ENCODE peak calls at places on chromosomes 16 and 17, in six cellular contexts. L, Y, M, X, E and J are unnamed samples.

GRCh38 chr16:86541560-86541959 is 13.5 kb downstream of the MTHFSD start:
- DNase-seq in Y (no peak), M (no peak), X (no peak), E (no peak), L (no peak), J (no peak)

GRCh38 chr17:28124962-28125361 is 82.5 kb downstream of the NLK start:
- DNase-seq in M (no peak), L (no peak), X (no peak), E (no peak), Y (no peak), J (no peak)

GRCh38 chr17:65102788-65103187 is 34.4 kb upstream of the RGS9 start:
- DNase-seq in L (no peak), X (no peak), E (no peak), Y (no peak), M (no peak), J (peak)

GRCh38 chr17:37082985-37083384 is 134.2 kb downstream of the AATF start:
- DNase-seq in M (no peak), L (no peak), Y (no peak), E (no peak), X (no peak), J (no peak)

GRCh38 chr17:332558-333322 is 19.9 kb downstream of the RPH3AL start:
- DNase-seq in L (no peak), E (peak), Y (no peak), M (no peak), X (no peak), J (no peak)

GRCh38 chr17:18380471-18381157 is 3.0 kb downstream of the EVPLL start:
- DNase-seq in E (no peak), X (no peak), L (no peak), Y (no peak), M (no peak), J (no peak)

GRCh38 chr17:8894673-8895578 is 27.5 kb upstream of the PIK3R6 start:
- DNase-seq in X (peak), E (no peak), Y (peak), M (peak), L (peak), J (peak)

GRCh38 chr17:17416007-17416399 is 60.8 kb upstream of the MED9 start:
- DNase-seq in X (no peak), L (peak), Y (peak), E (no peak), M (peak), J (peak)

GRCh38 chr17:8226536-8227237 is 16.3 kb upstream of the AURKB start:
- DNase-seq in L (peak), M (peak), Y (peak), X (peak), E (peak), J (peak)

GRCh38 chr16:48373258-48374050 is 11.8 kb downstream of the SIAH1 start:
- DNase-seq in X (no peak), L (no peak), Y (no peak), M (no peak), E (no peak), J (no peak)

GRCh38 chr16:70612931-70613330 is 33.4 kb upstream of the IL34 start:
- DNase-seq in L (no peak), Y (no peak), X (no peak), E (no peak), M (no peak), J (peak)

GRCh38 chr17:38879878-38880727 is 10.2 kb downstream of the LASP1 start:
- DNase-seq in L (peak), M (peak), X (peak), E (no peak), Y (peak), J (peak)

GRCh38 chr17:66633322-66633965 is 201.5 kb upstream of the CACNG5 start:
- DNase-seq in M (no peak), Y (no peak), X (no peak), L (no peak), E (no peak), J (peak)

GRCh38 chr17:48555616-48556533 is 11.0 kb upstream of the HOXB2 start:
- DNase-seq in Y (peak), M (no peak), L (peak), X (no peak), E (no peak), J (no peak)

GRCh38 chr16:67173808-67174705 is 3.7 kb downstream of the NOL3 start:
- DNase-seq in M (peak), Y (peak), X (peak), L (peak), E (peak), J (peak)

GRCh38 chr16:17414421-17414820 is 56.3 kb downstream of the XYLT1 start:
- DNase-seq in Y (no peak), X (peak), M (no peak), L (no peak), E (no peak), J (peak)

GRCh38 chr16:75702247-75702646 is 986 bp upstream of the DUXB start:
- DNase-seq in L (no peak), X (no peak), E (no peak), M (no peak), Y (no peak), J (peak)

GRCh38 chr16:84396537-84397008 is 28.2 kb downstream of the ATP2C2 start:
- DNase-seq in L (no peak), E (no peak), Y (peak), X (no peak), M (no peak), J (no peak)

GRCh38 chr16:19472487-19472886 is 49.4 kb downstream of the GDE1 start:
- DNase-seq in X (no peak), Y (no peak), M (no peak), L (no peak), E (no peak), J (no peak)

GRCh38 chr17:39209317-39210092 is 9.4 kb downstream of the RPL19 start:
- DNase-seq in X (peak), M (peak), Y (no peak), E (no peak), L (peak), J (peak)

GRCh38 chr16:70687671-70688265 is 1.9 kb upstream of the MTSS2 start:
- DNase-seq in X (no peak), Y (no peak), M (no peak), E (no peak), L (no peak), J (no peak)

GRCh38 chr16:49463529-49463928 is 89.9 kb downstream of the C16orf78 start:
- DNase-seq in Y (no peak), X (peak), L (no peak), M (no peak), E (no peak), J (peak)

GRCh38 chr16:69481901-69482341 is 57.5 kb downstream of the CYB5B start:
- DNase-seq in L (peak), M (peak), X (peak), Y (no peak), E (no peak), J (no peak)

GRCh38 chr17:2797632-2798031 is 1.4 kb downstream of the RAP1GAP2 start:
- DNase-seq in E (peak), M (no peak), X (peak), Y (no peak), L (no peak), J (no peak)

GRCh38 chr17:49763735-49764558 is at the start of gene FAM117A:
- DNase-seq in Y (peak), L (peak), E (peak), X (peak), M (peak), J (peak)
- TF ChIP-seq POLR2A in Y (peak), L (peak), E (peak), X (peak), M (no peak), J (peak)

GRCh38 chr17:58337600-58338453 is 9.2 kb upstream of the TSPOAP1 start:
- DNase-seq in X (peak), Y (no peak), E (peak), L (no peak), M (peak), J (peak)
- TF ChIP-seq POLR2A in X (peak), Y (no peak), E (peak), L (no peak), M (no peak), J (peak)

DNA sequence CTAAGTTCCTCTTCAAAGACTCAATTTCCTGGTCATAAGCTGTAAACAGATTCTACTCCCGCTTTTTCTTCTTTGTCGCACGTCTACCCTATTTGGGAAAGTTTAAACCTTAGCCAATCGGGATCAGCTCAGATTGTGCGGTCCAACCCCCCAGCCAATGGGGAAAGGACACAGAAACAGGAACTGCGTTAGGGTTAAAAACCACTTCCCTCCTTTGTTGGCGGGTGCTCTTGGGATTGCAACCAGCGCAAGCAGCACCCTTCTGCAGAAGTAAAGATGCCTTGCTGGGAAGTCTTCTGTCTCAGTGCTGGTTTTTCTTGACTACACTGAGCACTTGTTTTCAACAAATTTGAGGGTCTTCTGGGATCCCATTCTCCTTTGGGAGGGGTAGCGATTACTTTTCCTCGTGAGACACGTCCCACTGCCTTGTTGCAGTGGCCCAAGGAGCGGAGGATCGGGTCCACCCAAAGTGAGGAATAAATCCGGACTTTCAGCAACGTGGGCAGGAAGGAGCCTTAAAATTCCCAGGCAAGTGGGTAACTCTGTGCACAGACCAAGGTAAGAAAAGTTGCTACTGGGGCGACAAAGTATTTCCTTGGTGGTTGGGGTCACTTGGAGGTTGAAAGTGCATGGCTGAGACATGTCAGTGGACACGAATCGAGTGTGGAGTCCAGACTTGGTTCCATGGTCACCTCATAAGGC is 1.0 kb upstream of the YPEL3 start:
- DNase-seq in E (no peak), L (peak), X (no peak), Y (no peak), M (no peak), J (peak)
- TF ChIP-seq POLR2A in E (no peak), L (no peak), X (no peak), Y (no peak), M (no peak), J (peak)

GRCh38 chr16:89588413-89589109 is 13.0 kb downstream of the CPNE7 start:
- DNase-seq in L (no peak), X (no peak), M (no peak), Y (no peak), E (no peak), J (no peak)
- TF ChIP-seq POLR2A in L (no peak), X (no peak), M (no peak), Y (no peak), E (no peak), J (no peak)